ENCODE peak calls at places on chromosomes 12 and 14, in five cellular contexts. M is K562, V is MM.1S, U is endothelial cell of umbilical vein, K is IMR-90. T is an unnamed sample.

GRCh38 chr12:105253882-105254513 is 18.0 kb upstream of the APPL2 start:
- DNase-seq in M (peak), V (no peak), U (peak), K (peak), T (no peak)

GRCh38 chr14:56334458-56334857 is 216.2 kb downstream of the PELI2 start:
- DNase-seq in M (no peak), V (no peak), U (peak), K (peak), T (no peak)

GRCh38 chr12:106032141-106032925 is 106.4 kb downstream of the NUAK1 start:
- DNase-seq in M (no peak), V (no peak), U (no peak), K (peak), T (no peak)

GRCh38 chr12:88633312-88633711 is 53.0 kb upstream of the KITLG start:
- DNase-seq in M (no peak), V (no peak), U (peak), K (peak), T (no peak)

GRCh38 chr12:14950982-14951746 is 10.2 kb downstream of the ARHGDIB start:
- DNase-seq in M (no peak), V (no peak), U (no peak), K (no peak), T (peak)

GRCh38 chr12:54232790-54233189 is 44.0 kb upstream of the SMUG1 start:
- DNase-seq in M (no peak), V (no peak), U (no peak), K (peak), T (no peak)

GRCh38 chr14:92122351-92122677 is 545 bp downstream of the CPSF2 start:
- DNase-seq in M (no peak), V (peak), U (peak), K (peak), T (peak)

GRCh38 chr12:67161322-67161918 is 107.7 kb upstream of the CAND1 start:
- DNase-seq in M (peak), V (peak), U (peak), K (peak), T (peak)

GRCh38 chr12:57069522-57069921 is 9.1 kb downstream of the NEMP1 start:
- DNase-seq in M (peak), V (peak), U (peak), K (peak), T (peak)

GRCh38 chr12:13182881-13183280 is 13.6 kb upstream of the EMP1 start:
- DNase-seq in M (no peak), V (no peak), U (no peak), K (no peak), T (no peak)

GRCh38 chr12:110109037-110109836 is 14.9 kb upstream of the IFT81 start:
- DNase-seq in M (peak), V (no peak), U (peak), K (peak), T (peak)

GRCh38 chr12:2691340-2692111 is 103.2 kb upstream of the FKBP4 start:
- DNase-seq in M (peak), V (peak), U (no peak), K (no peak), T (peak)
- H3K4me2 ChIP-seq in M (no peak), V (peak), U (peak), K (no peak), T (peak)

DNA sequence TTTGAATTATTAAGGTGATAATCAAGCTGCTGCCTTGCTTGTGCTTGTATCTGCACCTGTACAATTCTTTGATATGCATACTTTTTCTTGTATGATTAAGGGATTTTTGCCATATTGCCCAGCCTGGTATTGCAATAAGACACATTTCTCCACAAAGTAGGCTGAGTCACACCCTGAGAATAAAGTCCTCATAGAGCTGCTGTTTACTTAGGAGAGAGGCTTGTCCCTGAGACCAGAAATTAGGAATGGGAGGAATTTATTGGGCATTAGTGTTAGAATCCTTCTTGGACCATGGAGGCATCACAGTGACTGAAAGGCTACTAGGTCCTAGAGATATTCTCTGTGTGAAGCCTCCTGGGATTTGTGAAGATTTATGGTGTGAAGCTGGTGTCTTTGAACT is 506.8 kb upstream of the FBXO33 start:
- DNase-seq in M (no peak), V (no peak), U (no peak), K (no peak), T (no peak)
- H3K4me3 ChIP-seq in M (no peak), V (no peak), U (no peak), K (no peak), T (no peak)

DNA sequence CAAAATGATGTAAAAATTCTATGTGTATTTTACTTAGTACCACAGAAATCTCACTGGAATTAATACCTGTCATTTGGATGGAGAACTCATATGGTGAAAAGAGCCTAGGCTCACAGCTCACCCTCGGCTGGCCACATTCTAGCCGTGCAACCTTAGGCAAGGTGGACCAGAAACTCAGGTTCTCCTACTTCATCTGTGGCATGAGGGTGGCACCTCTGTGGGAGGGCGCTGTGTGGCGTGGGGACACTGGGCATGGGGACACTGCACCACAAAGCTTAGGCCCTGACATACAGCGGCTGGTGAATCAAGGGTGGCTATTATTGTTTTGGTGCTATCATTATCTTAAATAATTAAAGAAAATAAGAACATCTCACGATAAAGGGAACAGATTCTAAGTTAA is 47.1 kb downstream of the EML1 start:
- DNase-seq in M (no peak), V (no peak), U (no peak), K (no peak), T (no peak)
- H3K9ac ChIP-seq in M (no peak), V (no peak), U (no peak), K (no peak), T (no peak)

GRCh38 chr14:106843376-106843775 is 1317.0 kb downstream of the TMEM121 start:
- DNase-seq in M (no peak), V (no peak), U (no peak), K (no peak), T (no peak)

GRCh38 chr14:106845286-106846087 is 1319.1 kb downstream of the TMEM121 start:
- DNase-seq in M (no peak), V (no peak), U (no peak), K (no peak), T (no peak)

GRCh38 chr14:106842687-106843086 is 1316.3 kb downstream of the TMEM121 start:
- DNase-seq in M (peak), V (no peak), U (no peak), K (no peak), T (no peak)

GRCh38 chr14:106844608-106845285 is 1318.4 kb downstream of the TMEM121 start:
- DNase-seq in M (no peak), V (no peak), U (no peak), K (no peak), T (no peak)

GRCh38 chr14:106843951-106844483 is 1317.6 kb downstream of the TMEM121 start:
- DNase-seq in M (no peak), V (peak), U (no peak), K (no peak), T (no peak)
- H3K4me2 ChIP-seq in M (peak), V (peak), U (no peak), K (no peak), T (no peak)

DNA sequence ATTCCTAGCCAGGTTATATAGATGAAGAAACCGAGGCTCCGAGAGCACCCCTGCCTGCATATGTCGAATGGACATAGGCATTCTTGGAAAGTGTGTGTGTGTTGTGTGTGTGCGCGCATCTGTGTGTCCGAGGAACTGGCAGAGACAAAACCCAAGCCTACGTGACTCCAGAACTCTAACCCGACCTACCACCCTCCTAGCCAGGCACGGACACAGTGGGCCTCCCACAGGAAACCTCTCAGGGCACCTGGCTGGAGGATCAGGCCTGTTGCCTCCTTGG is 543 bp upstream of the PGF start:
- DNase-seq in M (no peak), V (no peak), U (no peak), K (no peak), T (no peak)
- H3K4me3 ChIP-seq in M (peak), V (no peak), U (peak), K (no peak), T (peak)

DNA sequence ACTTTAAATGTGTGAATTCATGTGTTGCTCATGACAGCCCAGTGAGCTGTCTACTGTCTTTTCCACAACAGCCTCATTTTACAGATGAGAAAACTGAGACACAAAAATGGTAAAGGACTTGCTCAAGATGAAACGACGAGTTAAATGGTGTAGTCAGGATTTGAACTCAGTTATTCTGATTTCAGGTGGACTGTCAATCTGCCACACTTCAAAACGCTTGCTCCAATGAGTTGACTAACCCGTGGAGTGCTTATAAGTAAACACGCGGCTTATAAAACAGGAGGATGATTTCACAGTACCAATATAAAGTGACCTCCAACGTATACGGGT is 652 bp upstream of the POLE2 start:
- DNase-seq in M (no peak), V (no peak), U (peak), K (no peak), T (no peak)
- H3K9ac ChIP-seq in M (peak), V (no peak), U (no peak), K (no peak), T (no peak)

GRCh38 chr12:94190623-94191022 is 42.2 kb downstream of the PLXNC1 start:
- DNase-seq in M (no peak), V (no peak), U (no peak), K (no peak), T (no peak)
- H3K4me2 ChIP-seq in M (no peak), V (peak), U (no peak), K (no peak), T (no peak)

GRCh38 chr12:76183459-76184186 is 99.1 kb upstream of the NAP1L1 start:
- DNase-seq in M (peak), V (no peak), U (peak), K (peak), T (no peak)
- H3K4me3 ChIP-seq in M (no peak), V (no peak), U (no peak), K (no peak), T (no peak)

GRCh38 chr12:75953312-75953906 is 78.2 kb downstream of the PHLDA1 start:
- DNase-seq in M (no peak), V (no peak), U (no peak), K (peak), T (no peak)
- H3K9ac ChIP-seq in M (no peak), V (no peak), U (no peak), K (peak), T (no peak)

T was measured in neural progenitor cell.